ENCODE peak calls at places on chromosomes 12 and 14, in nine cellular contexts. I is NCI-H1092 treated with DMSO at 0.1 percent for 48 hours; M is WTC11; Z is tibial artery; P is Caki2; U is dorsolateral prefrontal cortex; H is amniotic epithelial cell; X is activated CD4-positive, alpha-beta T cell treated with anti-CD3 and anti-CD28 coated beads for 1 hour; Q is T-helper 2 cell treated with Interferon-gamma antibody and Interleukin-4, amounts not matched to agents 5 μg/mL and 100 μg/mL, for 36 hours. N is an unnamed sample.

GRCh38 chr12:114064497-114064896 is 98.4 kb upstream of the RBM19 start:
- DNase-seq in M (no peak), P (no peak), U (no peak), Z (no peak), I (no peak), Q (no peak), X (no peak), H (no peak), N (no peak)

GRCh38 chr12:68497112-68497511 is 113.6 kb upstream of the RAP1B start:
- DNase-seq in M (no peak), X (no peak), Z (no peak), U (no peak), P (no peak), I (no peak), H (peak), Q (peak), N (no peak)

GRCh38 chr14:90900712-90901111 is 84.5 kb upstream of the TTC7B start:
- DNase-seq in H (no peak), P (no peak), X (no peak), U (no peak), Q (no peak), I (no peak), Z (no peak), M (no peak), N (no peak)

GRCh38 chr14:75562048-75562447 is 16.4 kb upstream of the FLVCR2 start:
- DNase-seq in U (no peak), Z (no peak), I (no peak), M (no peak), X (no peak), H (no peak), P (peak), Q (peak), N (no peak)

GRCh38 chr14:33899723-33900341 is 51.0 kb downstream of the EGLN3 start:
- DNase-seq in I (no peak), Q (no peak), X (no peak), U (no peak), P (no peak), H (no peak), M (no peak), Z (no peak), N (no peak)

GRCh38 chr12:50763637-50764115 is at the start of gene ATF1:
- DNase-seq in M (peak), Z (peak), X (peak), Q (peak), P (peak), I (peak), U (peak), H (peak), N (peak)

GRCh38 chr14:21057803-21058675 is at the start of gene RNASE8:
- DNase-seq in P (no peak), H (peak), U (no peak), M (no peak), I (no peak), Z (no peak), Q (no peak), X (no peak), N (no peak)

GRCh38 chr14:53260286-53260685 is 107.2 kb upstream of the DDHD1 start:
- DNase-seq in I (no peak), H (no peak), X (no peak), U (no peak), Q (no peak), M (no peak), P (no peak), Z (no peak), N (no peak)

GRCh38 chr12:50842637-50843493 is at the start of gene TMPRSS12:
- DNase-seq in M (peak), U (no peak), I (no peak), X (no peak), P (no peak), H (peak), Z (no peak), Q (no peak), N (peak)

GRCh38 chr14:91376547-91377477 is 40.8 kb downstream of the CCDC88C start:
- DNase-seq in I (peak), P (no peak), Z (no peak), H (no peak), M (no peak), U (no peak), Q (no peak), X (no peak), N (no peak)

GRCh38 chr14:95876769-95877490 is at the start of gene TUNAR:
- DNase-seq in P (peak), M (peak), H (no peak), I (peak), U (no peak), Q (no peak), X (no peak), Z (no peak), N (peak)

GRCh38 chr14:91327201-91327600 is 82.7 kb upstream of the GPR68 start:
- DNase-seq in M (no peak), H (no peak), I (no peak), P (no peak), Z (no peak), U (no peak), X (no peak), Q (no peak), N (no peak)

GRCh38 chr14:67537736-67538135 is 4.6 kb downstream of the PLEKHH1 start:
- DNase-seq in Q (no peak), Z (no peak), X (no peak), M (no peak), I (no peak), P (no peak), H (no peak), U (no peak), N (no peak)

GRCh38 chr14:77559381-77559780 is 57.1 kb downstream of the SPTLC2 start:
- DNase-seq in Z (no peak), M (no peak), I (no peak), P (no peak), H (no peak), X (no peak), Q (no peak), U (no peak), N (no peak)

GRCh38 chr14:104350463-104351185 is 212.2 kb downstream of the KIF26A start:
- DNase-seq in Q (no peak), M (no peak), P (no peak), X (no peak), I (peak), U (peak), Z (peak), H (no peak), N (peak)

GRCh38 chr12:69036999-69037398 is 104.0 kb upstream of the CPM start:
- DNase-seq in X (no peak), Z (no peak), Q (no peak), M (no peak), U (no peak), P (no peak), I (no peak), H (no peak), N (no peak)

GRCh38 chr14:83827383-83827782 is 1702.6 kb upstream of the FLRT2 start:
- DNase-seq in P (no peak), M (no peak), U (no peak), Q (no peak), I (no peak), H (peak), X (no peak), Z (no peak), N (no peak)

GRCh38 chr14:49250109-49250508 is 336.1 kb downstream of the RPS29 start:
- DNase-seq in M (no peak), U (no peak), X (no peak), Z (no peak), P (no peak), Q (no peak), I (no peak), H (no peak), N (no peak)

GRCh38 chr14:73660511-73660910 is 15.7 kb downstream of the DNAL1 start:
- DNase-seq in H (no peak), X (no peak), I (peak), Z (no peak), M (no peak), P (no peak), U (no peak), Q (no peak), N (no peak)

GRCh38 chr12:50400104-50400637 is 514 bp upstream of the LARP4 start:
- DNase-seq in H (no peak), M (no peak), I (no peak), Z (no peak), Q (no peak), X (no peak), U (no peak), P (peak), N (no peak)

GRCh38 chr12:69534389-69534822 is 50.9 kb upstream of the CCT2 start:
- DNase-seq in P (peak), H (peak), Z (peak), I (peak), M (peak), U (peak), X (no peak), Q (peak), N (peak)

GRCh38 chr12:100141998-100142850 is 450 bp downstream of the BLTP3B start:
- DNase-seq in I (peak), H (no peak), U (peak), Z (peak), P (peak), X (peak), Q (peak), M (peak), N (peak)

GRCh38 chr12:66059670-66060069 is 70.9 kb downstream of the LLPH start:
- DNase-seq in X (no peak), Z (no peak), U (no peak), H (no peak), P (no peak), Q (no peak), M (no peak), I (no peak), N (no peak)

GRCh38 chr12:19151298-19151697 is 21.8 kb downstream of the PLEKHA5 start:
- DNase-seq in I (no peak), M (no peak), H (peak), P (no peak), Z (no peak), U (no peak), X (no peak), Q (no peak), N (no peak)

GRCh38 chr12:9920451-9920850 is 11.7 kb downstream of the CLEC2A start:
- DNase-seq in X (no peak), P (no peak), Z (no peak), M (no peak), U (no peak), Q (no peak), H (no peak), I (no peak), N (no peak)

GRCh38 chr12:8593246-8593645 is 19.4 kb downstream of the AICDA start:
- DNase-seq in U (no peak), P (no peak), Z (no peak), M (no peak), X (no peak), I (no peak), H (no peak), Q (no peak), N (no peak)

GRCh38 chr12:9636807-9637206 is 29.1 kb upstream of the KLRB1 start:
- DNase-seq in H (no peak), Z (no peak), P (no peak), M (peak), Q (no peak), U (no peak), X (no peak), I (no peak), N (no peak)

GRCh38 chr12:60173213-60174170 is 577.7 kb downstream of the SLC16A7 start:
- DNase-seq in I (no peak), H (no peak), U (no peak), Q (no peak), X (no peak), M (no peak), P (no peak), Z (no peak), N (no peak)

GRCh38 chr14:93533864-93534263 is 103.1 kb downstream of the UNC79 start:
- DNase-seq in H (no peak), Q (no peak), P (peak), M (no peak), I (no peak), U (no peak), Z (no peak), X (no peak), N (no peak)

GRCh38 chr12:30417697-30418231 is 277.9 kb downstream of the IPO8 start:
- DNase-seq in Z (no peak), X (no peak), I (no peak), Q (no peak), P (peak), M (no peak), U (peak), H (peak), N (no peak)

GRCh38 chr14:54788701-54789100 is 113.9 kb downstream of the GCH1 start:
- DNase-seq in Q (no peak), U (no peak), Z (no peak), M (no peak), I (no peak), P (no peak), H (no peak), X (no peak), N (no peak)

GRCh38 chr12:85390281-85390680 is 110.3 kb downstream of the ALX1 start:
- DNase-seq in I (peak), P (no peak), X (no peak), Z (no peak), U (no peak), H (no peak), M (no peak), Q (no peak), N (no peak)

GRCh38 chr12:49518914-49519573 is 19.8 kb upstream of the KCNH3 start:
- DNase-seq in X (no peak), H (peak), M (no peak), I (no peak), Z (no peak), U (no peak), P (peak), Q (no peak), N (no peak)

N was measured in ecto neural progenitor cell.